ENCODE peak calls at places on chromosomes 5 and 9, in ten cellular contexts. V, R, W, B, G, Q, X, C, K and S are unnamed samples.

GRCh38 chr5:108655750-108656450 is 91.8 kb upstream of the FER start:
- DNase-seq in G (peak; percentile 66), B (peak; percentile 71), Q (no peak), X (no peak), R (no peak), C (no peak), V (no peak), W (no peak), K (peak; percentile 72), S (no peak)

GRCh38 chr5:138391859-138392386 is 39.4 kb downstream of the KDM3B start:
- DNase-seq in W (peak; percentile 39), B (no peak), R (no peak), G (no peak), Q (no peak), C (no peak), X (no peak), K (no peak), V (peak; percentile 13), S (no peak)

GRCh38 chr9:116276651-116277121 is 123.1 kb downstream of the PAPPA start:
- DNase-seq in X (no peak), W (no peak), K (no peak), R (no peak), Q (no peak), V (no peak), G (no peak), B (no peak), C (peak; percentile 41), S (no peak)

GRCh38 chr5:67163863-67164595 is 32.6 kb downstream of the CD180 start:
- DNase-seq in B (no peak), R (no peak), Q (no peak), X (no peak), W (no peak), K (no peak), V (no peak), C (no peak), G (no peak), S (no peak)

GRCh38 chr5:178112545-178112944 is 787 bp upstream of the N4BP3 start:
- DNase-seq in G (no peak), Q (no peak), C (no peak), K (no peak), R (no peak), B (no peak), X (no peak), W (no peak), V (no peak), S (no peak)

GRCh38 chr5:7676455-7676854 is 174.5 kb downstream of the CFAP90 start:
- DNase-seq in V (no peak), R (no peak), X (no peak), W (no peak), Q (no peak), C (no peak), G (no peak), B (no peak), K (no peak), S (no peak)

GRCh38 chr5:169302046-169302445 is 1.1 kb upstream of the SLIT3 start:
- DNase-seq in R (no peak), V (no peak), X (no peak), Q (no peak), B (no peak), W (no peak), C (no peak), G (no peak), K (no peak), S (no peak)

GRCh38 chr9:118940477-118940876 is 428.8 kb downstream of the BRINP1 start:
- DNase-seq in X (no peak), G (no peak), Q (no peak), R (no peak), C (no peak), V (no peak), W (no peak), B (no peak), K (no peak), S (no peak)

GRCh38 chr9:77447646-77448045 is 200.5 kb downstream of the GNA14 start:
- DNase-seq in G (no peak), R (no peak), W (no peak), K (no peak), Q (no peak), B (no peak), V (no peak), X (no peak), C (no peak), S (no peak)

GRCh38 chr5:64180661-64181343 is 15.2 kb downstream of the RNF180 start:
- DNase-seq in B (no peak), V (no peak), R (no peak), C (no peak), K (no peak), G (no peak), W (no peak), X (no peak), Q (peak; percentile 11), S (no peak)

DNA sequence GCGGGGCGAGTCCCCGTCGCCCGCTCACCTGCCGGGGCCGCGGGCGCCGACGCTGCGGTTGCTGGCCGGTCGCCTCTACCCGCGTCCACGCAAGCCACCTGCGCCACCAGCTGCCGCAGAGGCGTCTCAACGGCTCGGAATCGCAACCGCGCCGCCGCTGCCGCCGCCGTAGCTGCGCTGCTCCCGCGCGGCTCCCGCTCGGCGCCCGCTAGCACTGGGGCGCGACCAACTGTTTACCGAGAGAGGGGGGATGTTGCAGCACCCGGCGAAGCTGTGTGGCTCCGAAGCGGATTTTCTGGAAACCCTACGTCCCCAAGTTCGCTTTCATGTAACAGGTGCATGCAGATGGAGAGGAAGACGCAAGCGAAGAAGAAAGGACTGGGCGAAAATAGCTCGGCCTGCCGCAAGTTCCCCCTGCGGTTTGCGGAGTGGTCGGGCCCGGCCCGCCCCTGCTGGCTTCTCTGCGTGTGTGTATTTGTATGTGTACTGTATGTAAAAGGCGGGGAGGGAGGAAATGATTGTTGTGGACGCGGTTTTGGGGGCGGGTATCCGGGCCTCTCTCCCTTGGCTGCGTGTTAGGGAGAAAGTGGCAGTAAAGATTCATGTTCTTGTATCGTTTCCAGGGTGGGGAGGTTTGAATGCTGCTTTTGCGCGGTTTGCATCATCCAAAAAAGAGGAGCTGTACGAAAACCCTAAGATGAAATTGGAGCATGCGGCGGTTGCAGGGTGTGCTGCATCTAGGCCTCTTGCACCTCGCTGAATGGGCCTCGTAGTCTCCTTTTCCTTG is at the start of gene PSIP1:
- DNase-seq in R (peak; percentile 93), V (peak; percentile 80), G (peak; percentile 91), C (peak; percentile 83), Q (peak; percentile 74), B (peak; percentile 75), X (peak; percentile 72), K (peak; percentile 85), W (peak; percentile 80), S (peak; percentile 85)
- TF ChIP-seq CTCF in R (no peak), V (peak; percentile 10), G (no peak), C (no peak), Q (peak; percentile 24), B (no peak), X (peak; percentile 62), K (no peak), W (no peak), S (peak; percentile 41)

GRCh38 chr5:103834216-103834615 is 271.6 kb upstream of the NUDT12 start:
- DNase-seq in B (no peak), Q (no peak), K (no peak), R (no peak), G (peak; percentile 14), V (no peak), C (no peak), X (no peak), W (no peak), S (no peak)

GRCh38 chr5:103827976-103828375 is 265.4 kb upstream of the NUDT12 start:
- DNase-seq in W (no peak), K (no peak), X (no peak), B (no peak), V (no peak), C (no peak), G (no peak), Q (no peak), R (no peak), S (no peak)

GRCh38 chr5:103829585-103829984 is 267.0 kb upstream of the NUDT12 start:
- DNase-seq in C (peak; percentile 16), W (no peak), V (no peak), B (no peak), X (no peak), K (no peak), R (peak; percentile 5), G (no peak), Q (no peak), S (no peak)
- TF ChIP-seq CTCF in C (peak; percentile 31), W (no peak), V (peak; percentile 57), B (peak; percentile 35), X (no peak), K (peak; percentile 44), R (peak; percentile 19), G (peak; percentile 13), Q (no peak), S (peak; percentile 66)

GRCh38 chr5:71752441-71753190 is 33.5 kb downstream of the CARTPT start:
- DNase-seq in K (no peak), X (no peak), W (no peak), V (no peak), C (no peak), R (no peak), G (no peak), Q (no peak), B (no peak), S (no peak)

GRCh38 chr5:71762826-71763225 is 43.8 kb downstream of the CARTPT start:
- DNase-seq in B (no peak), V (no peak), R (no peak), G (no peak), C (no peak), W (no peak), K (no peak), X (no peak), Q (no peak), S (no peak)

GRCh38 chr5:71757590-71758543 is 38.8 kb downstream of the CARTPT start:
- DNase-seq in V (peak; percentile 50), K (peak; percentile 74), W (peak; percentile 36), B (peak; percentile 71), X (peak; percentile 34), R (peak; percentile 69), Q (peak; percentile 92), C (peak; percentile 57), G (peak; percentile 89), S (no peak)
- TF ChIP-seq CTCF in V (peak; percentile 89), K (peak; percentile 83), W (peak; percentile 57), B (peak; percentile 73), X (no peak), R (peak; percentile 64), Q (peak; percentile 68), C (peak; percentile 73), G (peak; percentile 75), S (peak; percentile 88)

GRCh38 chr5:136134653-136135052 is 2.0 kb downstream of the SMAD5 start:
- DNase-seq in C (no peak), G (no peak), K (no peak), B (no peak), R (no peak), W (no peak), Q (no peak), V (no peak), X (no peak), S (no peak)

GRCh38 chr5:136130581-136130980 is 2.1 kb upstream of the SMAD5 start:
- DNase-seq in B (no peak), X (no peak), R (no peak), V (no peak), G (no peak), W (no peak), C (no peak), Q (no peak), K (no peak), S (no peak)

GRCh38 chr5:136132087-136132486 is 558 bp upstream of the SMAD5 start:
- DNase-seq in X (no peak), K (no peak), W (peak; percentile 17), Q (peak; percentile 8), G (no peak), B (no peak), R (peak; percentile 23), C (peak; percentile 7), V (no peak), S (no peak)

GRCh38 chr5:136133416-136134383 is 1.1 kb downstream of the SMAD5 start:
- DNase-seq in Q (peak; percentile 65), B (peak; percentile 59), V (peak; percentile 32), C (peak; percentile 30), X (peak; percentile 60), K (peak; percentile 79), W (peak; percentile 48), G (peak; percentile 78), R (peak; percentile 26), S (no peak)

GRCh38 chr5:136132557-136133415 is at the start of gene SMAD5:
- DNase-seq in V (peak; percentile 94), Q (peak; percentile 97), R (peak; percentile 84), W (peak; percentile 97), B (peak; percentile 95), K (peak; percentile 97), G (peak; percentile 99), X (peak; percentile 96), C (peak; percentile 97), S (peak; percentile 99)
- TF ChIP-seq CTCF in V (no peak), Q (no peak), R (no peak), W (no peak), B (peak; percentile 5), K (no peak), G (no peak), X (no peak), C (no peak), S (no peak)